ENCODE peak calls at places on chromosome 1, in ten cellular contexts. J is amygdala; N is GDM1; V is CD8-positive, alpha-beta T cell; Y is T-cell; S is A549; G is fibroblast of lung; M is neural progenitor cell; A is globus pallidus; B is cardiac fibroblast. W is an unnamed sample.

GRCh38 chr1:226651732-226652105 is 87.4 kb downstream of the ITPKB start:
- DNase-seq in J (no peak), N (no peak), V (no peak), Y (no peak), S (no peak), G (no peak), M (no peak), A (no peak), B (no peak), W (no peak)

GRCh38 chr1:36034692-36035091 is 49.2 kb upstream of the TEKT2 start:
- DNase-seq in J (no peak), N (peak), V (no peak), Y (no peak), S (peak), G (no peak), M (no peak), A (no peak), B (peak), W (no peak)

GRCh38 chr1:145999321-146000024 is 3.1 kb upstream of the TXNIP start:
- DNase-seq in J (no peak), N (no peak), V (peak), Y (no peak), S (no peak), G (no peak), M (no peak), A (no peak), B (no peak), W (peak)

GRCh38 chr1:56418047-56418680 is 161.2 kb downstream of the PLPP3 start:
- DNase-seq in J (no peak), N (no peak), V (no peak), Y (no peak), S (no peak), G (no peak), M (no peak), A (no peak), B (no peak), W (no peak)

GRCh38 chr1:232780354-232780753 is 24.9 kb upstream of the MAP10 start:
- DNase-seq in J (no peak), N (no peak), V (no peak), Y (no peak), S (no peak), G (no peak), M (no peak), A (no peak), B (no peak), W (no peak)

GRCh38 chr1:39892611-39893595 is 8.8 kb downstream of the MYCL start:
- DNase-seq in J (no peak), N (no peak), V (no peak), Y (no peak), S (peak), G (peak), M (peak), A (no peak), B (peak), W (peak)

GRCh38 chr1:94790670-94791069 is 29.5 kb upstream of the SLC44A3 start:
- DNase-seq in J (no peak), N (no peak), V (no peak), Y (no peak), S (no peak), G (no peak), M (no peak), A (no peak), B (no peak), W (no peak)

GRCh38 chr1:30572192-30572591 is 151.2 kb downstream of the MATN1 start:
- DNase-seq in J (no peak), N (no peak), V (no peak), Y (no peak), S (no peak), G (no peak), M (no peak), A (no peak), B (no peak), W (no peak)

GRCh38 chr1:248752119-248752931 is 3.2 kb downstream of the LYPD8 start:
- DNase-seq in J (no peak), N (no peak), V (no peak), Y (no peak), S (no peak), G (no peak), M (peak), A (no peak), B (peak), W (no peak)

GRCh38 chr1:65059930-65060538 is 88.0 kb upstream of the AK4 start:
- DNase-seq in J (no peak), N (no peak), V (no peak), Y (no peak), S (peak), G (peak), M (peak), A (peak), B (peak), W (no peak)

GRCh38 chr1:116836099-116836498 is 73.6 kb upstream of the PTGFRN start:
- DNase-seq in J (no peak), N (no peak), V (no peak), Y (no peak), S (no peak), G (no peak), M (no peak), A (no peak), B (no peak), W (peak)

GRCh38 chr1:172390243-172390619 is 30.3 kb upstream of the C1orf105 start:
- DNase-seq in J (no peak), N (no peak), V (no peak), Y (no peak), S (no peak), G (no peak), M (no peak), A (no peak), B (no peak), W (no peak)

GRCh38 chr1:77762072-77762476 is 2.4 kb upstream of the USP33 start:
- DNase-seq in J (no peak), N (no peak), V (no peak), Y (no peak), S (no peak), G (peak), M (no peak), A (no peak), B (peak), W (no peak)

GRCh38 chr1:40268211-40268610 is 10.2 kb downstream of the ZMPSTE24 start:
- DNase-seq in J (no peak), N (no peak), V (no peak), Y (no peak), S (no peak), G (no peak), M (no peak), A (no peak), B (no peak), W (no peak)

GRCh38 chr1:162538815-162539431 is 22.6 kb upstream of the UAP1 start:
- DNase-seq in J (no peak), N (no peak), V (no peak), Y (no peak), S (no peak), G (peak), M (no peak), A (no peak), B (peak), W (no peak)

GRCh38 chr1:6347641-6348487 is 45.7 kb downstream of the ACOT7 start:
- DNase-seq in J (no peak), N (peak), V (peak), Y (peak), S (peak), G (peak), M (peak), A (no peak), B (peak), W (peak)

GRCh38 chr1:46582972-46583371 is 21.1 kb downstream of the MKNK1 start:
- DNase-seq in J (no peak), N (no peak), V (no peak), Y (no peak), S (no peak), G (no peak), M (no peak), A (no peak), B (no peak), W (no peak)

GRCh38 chr1:26721669-26722355 is 26.0 kb downstream of the ARID1A start:
- DNase-seq in J (no peak), N (no peak), V (no peak), Y (no peak), S (no peak), G (no peak), M (no peak), A (no peak), B (no peak), W (no peak)

GRCh38 chr1:192771341-192771740 is 37.5 kb upstream of the RGS2 start:
- DNase-seq in J (no peak), N (no peak), V (no peak), Y (no peak), S (no peak), G (no peak), M (no peak), A (no peak), B (no peak), W (no peak)

GRCh38 chr1:21337931-21338567 is 47.8 kb upstream of the ECE1 start:
- DNase-seq in J (no peak), N (peak), V (no peak), Y (no peak), S (no peak), G (peak), M (no peak), A (no peak), B (peak), W (no peak)

GRCh38 chr1:60746278-60746761 is 336.0 kb upstream of the NFIA start:
- DNase-seq in J (peak), N (no peak), V (no peak), Y (no peak), S (no peak), G (no peak), M (peak), A (peak), B (no peak), W (no peak)

GRCh38 chr1:185984113-185984836 is 250.1 kb downstream of the HMCN1 start:
- DNase-seq in J (no peak), N (no peak), V (no peak), Y (no peak), S (no peak), G (peak), M (no peak), A (no peak), B (no peak), W (no peak)

GRCh38 chr1:5597171-5597864 is 394.9 kb downstream of the NPHP4 start:
- DNase-seq in J (no peak), N (no peak), V (no peak), Y (no peak), S (no peak), G (no peak), M (no peak), A (no peak), B (no peak), W (peak)

GRCh38 chr1:59520194-59520593 is 223.3 kb downstream of the FGGY start:
- DNase-seq in J (no peak), N (no peak), V (no peak), Y (no peak), S (no peak), G (no peak), M (no peak), A (no peak), B (peak), W (no peak)

GRCh38 chr1:5617179-5618015 is 374.8 kb downstream of the NPHP4 start:
- DNase-seq in J (no peak), N (no peak), V (no peak), Y (no peak), S (no peak), G (no peak), M (no peak), A (no peak), B (no peak), W (no peak)

GRCh38 chr1:1507305-1507704 is 4.7 kb upstream of the ATAD3A start:
- DNase-seq in J (no peak), N (no peak), V (no peak), Y (no peak), S (no peak), G (no peak), M (no peak), A (no peak), B (no peak), W (no peak)

GRCh38 chr1:14894811-14895524 is 258.6 kb upstream of the TMEM51 start:
- DNase-seq in J (peak), N (no peak), V (no peak), Y (no peak), S (no peak), G (no peak), M (peak), A (peak), B (no peak), W (peak)

GRCh38 chr1:187244623-187245022 is 415.9 kb downstream of the PLA2G4A start:
- DNase-seq in J (no peak), N (no peak), V (no peak), Y (no peak), S (no peak), G (no peak), M (no peak), A (no peak), B (no peak), W (no peak)

GRCh38 chr1:166925791-166926483 is 49.4 kb downstream of the ILDR2 start:
- DNase-seq in J (no peak), N (no peak), V (no peak), Y (no peak), S (no peak), G (no peak), M (peak), A (no peak), B (peak), W (no peak)

GRCh38 chr1:193417945-193418744 is 231.7 kb upstream of the B3GALT2 start:
- DNase-seq in J (no peak), N (no peak), V (no peak), Y (no peak), S (no peak), G (peak), M (no peak), A (no peak), B (peak), W (no peak)

GRCh38 chr1:119712342-119713038 is 756 bp downstream of the PHGDH start:
- DNase-seq in J (peak), N (peak), V (peak), Y (no peak), S (peak), G (peak), M (peak), A (peak), B (peak), W (peak)